ENCODE peak calls at places on chromosomes 12 and 14, in ten cellular contexts. Q is PC-9, A is lower lobe of right lung, K is testis, E is neuronal stem cell, W is neural progenitor cell, Z is adipocyte, P is small intestine, F is IMR-90, D is pancreas. U is an unnamed sample.

GRCh38 chr12:81284137-81284536 is 206.3 kb downstream of the ACSS3 start:
- DNase-seq in Q (no peak), A (no peak), K (no peak), E (no peak), W (peak; percentile 1), Z (peak; percentile 24), P (no peak), F (peak; percentile 4), D (no peak), U (no peak)

GRCh38 chr14:105805701-105806100 is 279.3 kb downstream of the TMEM121 start:
- DNase-seq in Q (no peak), A (no peak), K (no peak), E (no peak), W (no peak), Z (no peak), P (no peak), F (no peak), D (no peak), U (no peak)

GRCh38 chr12:96811083-96811482 is 96.0 kb upstream of the NEDD1 start:
- DNase-seq in Q (peak; percentile 66), A (no peak), K (no peak), E (no peak), W (no peak), Z (peak; percentile 4), P (no peak), F (peak; percentile 85), D (no peak), U (no peak)

GRCh38 chr12:22257100-22257499 is 77.4 kb downstream of the ST8SIA1 start:
- DNase-seq in Q (no peak), A (no peak), K (no peak), E (no peak), W (no peak), Z (no peak), P (no peak), F (no peak), D (no peak), U (no peak)

GRCh38 chr12:5078423-5078822 is 34.7 kb downstream of the KCNA5 start:
- DNase-seq in Q (no peak), A (no peak), K (no peak), E (no peak), W (no peak), Z (no peak), P (no peak), F (no peak), D (peak; percentile 34), U (peak; percentile 80)

GRCh38 chr14:102314242-102315011 is 5.1 kb upstream of the ZNF839 start:
- DNase-seq in Q (peak; percentile 51), A (peak; percentile 91), K (peak; percentile 95), E (peak; percentile 68), W (peak; percentile 88), Z (peak; percentile 94), P (peak; percentile 81), F (peak; percentile 79), D (peak; percentile 84), U (peak; percentile 90)

GRCh38 chr12:49580572-49581535 is 12.9 kb upstream of the MCRS1 start:
- DNase-seq in Q (peak; percentile 65), A (peak; percentile 73), K (peak; percentile 86), E (peak; percentile 91), W (peak; percentile 95), Z (peak; percentile 92), P (peak; percentile 73), F (peak; percentile 77), D (peak; percentile 83), U (peak; percentile 79)

GRCh38 chr12:52139579-52140062 is 52.2 kb downstream of the KRT80 start:
- DNase-seq in Q (peak; percentile 62), A (no peak), K (no peak), E (no peak), W (peak; percentile 68), Z (peak; percentile 58), P (peak; percentile 62), F (peak; percentile 55), D (peak; percentile 71), U (no peak)

GRCh38 chr12:106118-106561 is 39.6 kb downstream of the IQSEC3 start:
- DNase-seq in Q (no peak), A (no peak), K (no peak), E (no peak), W (peak; percentile 63), Z (no peak), P (peak; percentile 18), F (no peak), D (no peak), U (peak; percentile 51)

GRCh38 chr14:67554341-67554740 is 21.3 kb downstream of the PLEKHH1 start:
- DNase-seq in Q (no peak), A (no peak), K (no peak), E (no peak), W (no peak), Z (no peak), P (no peak), F (no peak), D (no peak), U (no peak)

GRCh38 chr14:99522457-99522891 is 41.3 kb downstream of the CCNK start:
- DNase-seq in Q (no peak), A (peak; percentile 44), K (no peak), E (no peak), W (peak; percentile 56), Z (peak; percentile 51), P (no peak), F (peak; percentile 78), D (no peak), U (peak; percentile 62)
- H3K4me1 ChIP-seq in Q (no peaks in the 10 kb centered on the region), A (peaks cover 41% of the 10 kb centered on the region), K (peaks cover 22% of the 10 kb centered on the region), E (peaks cover 46% of the 10 kb centered on the region), W (peaks cover 48% of the 10 kb centered on the region), Z (no peaks in the 10 kb centered on the region), P (no peaks in the 10 kb centered on the region), F (peaks cover 32% of the 10 kb centered on the region), D (no peaks in the 10 kb centered on the region), U (peaks cover 6% of the 10 kb centered on the region)

GRCh38 chr14:103869406-103870143 is 22.2 kb upstream of the PPP1R13B start:
- DNase-seq in Q (no peak), A (no peak), K (no peak), E (no peak), W (no peak), Z (no peak), P (no peak), F (no peak), D (no peak), U (no peak)

GRCh38 chr14:103868242-103868897 is 21.0 kb upstream of the PPP1R13B start:
- DNase-seq in Q (no peak), A (no peak), K (no peak), E (no peak), W (no peak), Z (no peak), P (no peak), F (no peak), D (no peak), U (no peak)

GRCh38 chr14:103871596-103872480 is 24.5 kb upstream of the PPP1R13B start:
- DNase-seq in Q (no peak), A (peak; percentile 87), K (peak; percentile 60), E (peak; percentile 32), W (peak; percentile 72), Z (no peak), P (peak; percentile 87), F (no peak), D (peak; percentile 89), U (peak; percentile 87)

GRCh38 chr14:103870891-103871595 is 23.7 kb upstream of the PPP1R13B start:
- DNase-seq in Q (no peak), A (no peak), K (no peak), E (no peak), W (no peak), Z (no peak), P (peak; percentile 74), F (no peak), D (no peak), U (no peak)

DNA sequence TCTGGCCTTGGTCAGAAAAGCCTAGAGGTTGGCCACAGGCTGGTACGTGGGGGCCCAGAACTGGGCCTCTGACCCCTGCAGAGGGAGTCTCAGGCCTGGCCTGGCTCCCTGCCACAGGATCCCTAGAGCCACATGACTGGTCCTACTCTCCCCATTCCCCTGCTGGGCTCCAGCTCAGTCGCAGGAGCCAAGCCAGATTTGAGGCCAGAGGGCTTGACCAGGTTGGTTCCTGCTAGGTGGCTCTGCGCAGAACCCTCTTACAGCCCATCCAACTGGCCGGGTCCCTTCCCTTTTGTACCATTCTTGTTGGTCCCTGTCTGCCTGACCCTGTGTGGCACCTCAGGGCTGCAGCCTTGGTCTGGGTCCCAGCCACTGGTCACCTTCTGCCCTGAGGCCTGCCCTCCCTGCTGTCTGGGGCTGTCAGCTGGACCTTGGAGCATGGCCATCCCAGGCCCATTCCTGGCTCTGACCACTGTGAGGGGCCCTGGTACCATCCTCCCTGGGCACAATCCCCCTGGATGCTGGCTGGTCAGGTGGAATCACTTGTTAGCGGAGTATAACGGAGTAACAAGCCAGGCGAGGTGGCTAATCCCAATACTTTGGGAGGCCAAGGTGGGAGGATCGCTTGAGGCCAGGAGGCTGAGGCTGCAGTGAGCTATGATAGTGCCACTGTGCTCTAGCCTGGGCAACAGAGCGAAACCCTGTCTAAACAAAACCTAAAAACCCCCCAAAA is 22.9 kb upstream of the PPP1R13B start:
- DNase-seq in Q (no peak), A (no peak), K (no peak), E (no peak), W (no peak), Z (no peak), P (no peak), F (no peak), D (no peak), U (no peak)
- H3K4me1 ChIP-seq in Q (no peaks in the 10 kb centered on the region), A (peaks cover 38% of the 10 kb centered on the region), K (no peaks in the 10 kb centered on the region), E (no peaks in the 10 kb centered on the region), W (peaks cover 7% of the 10 kb centered on the region), Z (no peaks in the 10 kb centered on the region), P (no peaks in the 10 kb centered on the region), F (no peaks in the 10 kb centered on the region), D (peaks cover 9% of the 10 kb centered on the region), U (no peaks in the 10 kb centered on the region)

GRCh38 chr12:46365951-46366379 is 6.6 kb downstream of the SLC38A2 start:
- DNase-seq in Q (no peak), A (no peak), K (no peak), E (no peak), W (no peak), Z (peak; percentile 12), P (peak; percentile 27), F (no peak), D (no peak), U (no peak)
- H3K4me1 ChIP-seq in Q (peaks cover 73% of the 10 kb centered on the region), A (peaks cover 77% of the 10 kb centered on the region), K (peaks cover 38% of the 10 kb centered on the region), E (peaks cover 2% of the 10 kb centered on the region), W (peaks cover 29% of the 10 kb centered on the region), Z (peaks cover 73% of the 10 kb centered on the region), P (peaks cover 11% of the 10 kb centered on the region), F (peaks cover 2% of the 10 kb centered on the region), D (peaks cover 33% of the 10 kb centered on the region), U (peaks cover 82% of the 10 kb centered on the region)

GRCh38 chr12:124188059-124188458 is 106.8 kb upstream of the RFLNA start:
- DNase-seq in Q (no peak), A (no peak), K (no peak), E (no peak), W (no peak), Z (no peak), P (no peak), F (no peak), D (no peak), U (no peak)

GRCh38 chr12:124191024-124191359 is 103.9 kb upstream of the RFLNA start:
- DNase-seq in Q (no peak), A (no peak), K (no peak), E (no peak), W (peak; percentile 23), Z (no peak), P (peak; percentile 21), F (no peak), D (no peak), U (no peak)

GRCh38 chr12:124194521-124195225 is 100.2 kb upstream of the RFLNA start:
- DNase-seq in Q (no peak), A (no peak), K (no peak), E (no peak), W (no peak), Z (no peak), P (peak; percentile 38), F (no peak), D (no peak), U (no peak)

GRCh38 chr12:124188561-124189405 is 106.1 kb upstream of the RFLNA start:
- DNase-seq in Q (peak; percentile 74), A (no peak), K (no peak), E (no peak), W (no peak), Z (peak; percentile 31), P (peak; percentile 37), F (no peak), D (no peak), U (no peak)

GRCh38 chr12:124190301-124191023 is 104.4 kb upstream of the RFLNA start:
- DNase-seq in Q (no peak), A (no peak), K (no peak), E (no peak), W (no peak), Z (no peak), P (no peak), F (no peak), D (no peak), U (no peak)
- H3K4me1 ChIP-seq in Q (peaks cover 16% of the 10 kb centered on the region), A (peaks cover 17% of the 10 kb centered on the region), K (peaks cover 6% of the 10 kb centered on the region), E (peaks cover 6% of the 10 kb centered on the region), W (peaks cover 21% of the 10 kb centered on the region), Z (no peaks in the 10 kb centered on the region), P (no peaks in the 10 kb centered on the region), F (no peaks in the 10 kb centered on the region), D (no peaks in the 10 kb centered on the region), U (peaks cover 22% of the 10 kb centered on the region)

U was measured in heart left ventricle.